ENCODE peak calls at places on chromosomes 3 and 15, in five cellular contexts. One of them, this sample, is unnamed.

GRCh38 chr3:150450906-150451305 is 42.8 kb downstream of the TSC22D2 start:
- DNase-seq in GM23338: no peak
- DNase-seq in stomach: no peak
- DNase-seq in GM12878: no peak
- DNase-seq in GM12892: no peak
- DNase-seq in this sample: no peak

GRCh38 chr15:67379530-67379929 is 124.9 kb downstream of the IQCH start:
- DNase-seq in GM23338: no peak
- DNase-seq in stomach: no peak
- DNase-seq in GM12878: no peak
- DNase-seq in GM12892: no peak
- DNase-seq in this sample: no peak

GRCh38 chr15:39592500-39592899 is 11.6 kb downstream of the THBS1 start:
- DNase-seq in GM23338: no peak
- DNase-seq in stomach: no peak
- DNase-seq in GM12878: no peak
- DNase-seq in GM12892: no peak
- DNase-seq in this sample: no peak

GRCh38 chr3:106629215-106629832 is 747.9 kb upstream of the CCDC54 start:
- DNase-seq in GM23338: no peak
- DNase-seq in stomach: no peak
- DNase-seq in GM12878: peak; percentile 45
- DNase-seq in GM12892: no peak
- DNase-seq in this sample: no peak

GRCh38 chr3:64103131-64103530 is 79.8 kb upstream of the PSMD6 start:
- DNase-seq in GM23338: no peak
- DNase-seq in stomach: no peak
- DNase-seq in GM12878: no peak
- DNase-seq in GM12892: no peak
- DNase-seq in this sample: no peak

GRCh38 chr3:21024563-21024962 is 726.4 kb downstream of the ZNF385D start:
- DNase-seq in GM23338: no peak
- DNase-seq in stomach: no peak
- DNase-seq in GM12878: no peak
- DNase-seq in GM12892: no peak
- DNase-seq in this sample: no peak

GRCh38 chr15:91032919-91033803 is 10.8 kb upstream of the VPS33B start:
- DNase-seq in GM23338: peak; percentile 87
- DNase-seq in stomach: peak; percentile 93
- DNase-seq in GM12878: no peak
- DNase-seq in GM12892: peak; percentile 33
- DNase-seq in this sample: peak; percentile 83

GRCh38 chr3:69008980-69009379 is 4.5 kb downstream of the EOGT start:
- DNase-seq in GM23338: peak; percentile 60
- DNase-seq in stomach: no peak
- DNase-seq in GM12878: no peak
- DNase-seq in GM12892: no peak
- DNase-seq in this sample: no peak

GRCh38 chr3:57078366-57079220 is 18.1 kb downstream of the SPATA12 start:
- DNase-seq in GM23338: peak; percentile 73
- DNase-seq in stomach: peak; percentile 49
- DNase-seq in GM12878: no peak
- DNase-seq in GM12892: peak; percentile 36
- DNase-seq in this sample: no peak

GRCh38 chr15:35168464-35168863 is 83.4 kb upstream of the NANOGP8 start:
- DNase-seq in GM23338: no peak
- DNase-seq in stomach: no peak
- DNase-seq in GM12878: no peak
- DNase-seq in GM12892: no peak
- DNase-seq in this sample: no peak

GRCh38 chr3:45687828-45688193 is 1.4 kb upstream of the SACM1L start:
- DNase-seq in GM23338: no peak
- DNase-seq in stomach: no peak
- DNase-seq in GM12878: no peak
- DNase-seq in GM12892: no peak
- DNase-seq in this sample: no peak

GRCh38 chr15:92848852-92849598 is 51.1 kb upstream of the CHD2 start:
- DNase-seq in GM23338: no peak
- DNase-seq in stomach: no peak
- DNase-seq in GM12878: peak; percentile 65
- DNase-seq in GM12892: peak; percentile 29
- DNase-seq in this sample: no peak

GRCh38 chr3:114804099-114804498 is 343.0 kb downstream of the ZBTB20 start:
- DNase-seq in GM23338: peak; percentile 12
- DNase-seq in stomach: no peak
- DNase-seq in GM12878: no peak
- DNase-seq in GM12892: no peak
- DNase-seq in this sample: no peak

GRCh38 chr15:46714959-46715358 is 1002.3 kb upstream of the SEMA6D start:
- DNase-seq in GM23338: no peak
- DNase-seq in stomach: no peak
- DNase-seq in GM12878: no peak
- DNase-seq in GM12892: no peak
- DNase-seq in this sample: no peak

GRCh38 chr3:46517016-46517770 is 19.4 kb downstream of the RTP3 start:
- DNase-seq in GM23338: no peak
- DNase-seq in stomach: no peak
- DNase-seq in GM12878: no peak
- DNase-seq in GM12892: no peak
- DNase-seq in this sample: peak; percentile 82

GRCh38 chr3:170137971-170138370 is 43.6 kb downstream of the PHC3 start:
- DNase-seq in GM23338: no peak
- DNase-seq in stomach: no peak
- DNase-seq in GM12878: no peak
- DNase-seq in GM12892: no peak
- DNase-seq in this sample: no peak

GRCh38 chr3:65851827-65852226 is 186.9 kb downstream of the MAGI1 start:
- DNase-seq in GM23338: no peak
- DNase-seq in stomach: no peak
- DNase-seq in GM12878: no peak
- DNase-seq in GM12892: no peak
- DNase-seq in this sample: no peak

GRCh38 chr15:85361306-85361705 is 19.1 kb upstream of the AKAP13 start:
- DNase-seq in GM23338: no peak
- DNase-seq in stomach: no peak
- DNase-seq in GM12878: peak; percentile 66
- DNase-seq in GM12892: peak; percentile 37
- DNase-seq in this sample: no peak

DNA sequence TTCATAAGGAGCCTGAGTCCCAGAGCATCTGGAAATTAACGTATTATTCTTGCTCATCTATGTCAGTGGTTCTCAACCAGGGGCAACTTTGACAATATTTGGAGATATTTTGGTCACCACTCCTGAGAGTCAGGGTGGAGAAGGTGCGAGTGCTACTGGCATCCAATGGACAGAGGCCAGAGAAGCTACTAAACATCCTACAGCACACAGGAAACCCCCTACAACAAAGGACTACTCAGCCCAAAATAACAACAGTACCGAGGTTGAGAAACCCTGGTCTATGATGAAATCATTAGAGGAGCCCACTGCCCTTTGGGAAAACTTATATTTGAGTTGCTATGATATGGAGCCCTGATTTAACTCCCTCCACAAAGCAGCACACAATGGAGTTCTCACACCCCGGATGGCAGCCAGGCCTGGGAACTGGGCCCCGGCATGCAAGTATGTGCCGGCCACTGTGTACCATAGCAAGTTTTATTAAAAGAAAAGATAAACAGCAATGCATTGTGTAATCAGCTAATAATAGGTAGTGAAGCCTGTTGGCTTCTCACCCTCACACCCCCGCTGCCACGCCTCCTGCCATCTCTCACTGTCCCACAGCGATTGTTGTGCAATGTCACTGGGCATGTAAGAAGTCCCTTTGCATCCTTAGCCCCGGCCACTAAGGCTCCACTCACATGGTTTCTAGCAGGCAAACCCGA is 109.8 kb downstream of the AQP9 start:
- DNase-seq in GM23338: no peak
- DNase-seq in stomach: peak; percentile 55
- DNase-seq in GM12878: no peak
- DNase-seq in GM12892: no peak
- DNase-seq in this sample: no peak
- TF ChIP-seq POLR2AphosphoS5 in GM23338: no peak
- TF ChIP-seq POLR2AphosphoS5 in stomach: no peak
- TF ChIP-seq POLR2AphosphoS5 in GM12878: no peak
- TF ChIP-seq POLR2AphosphoS5 in GM12892: no peak
- TF ChIP-seq POLR2AphosphoS5 in this sample: no peak

GRCh38 chr3:188947401-188947982 is 224.3 kb upstream of the TPRG1 start:
- DNase-seq in GM23338: peak; percentile 94
- DNase-seq in stomach: peak; percentile 90
- DNase-seq in GM12878: no peak
- DNase-seq in GM12892: no peak
- DNase-seq in this sample: peak; percentile 73

GRCh38 chr3:188950006-188950405 is 221.8 kb upstream of the TPRG1 start:
- DNase-seq in GM23338: no peak
- DNase-seq in stomach: no peak
- DNase-seq in GM12878: no peak
- DNase-seq in GM12892: no peak
- DNase-seq in this sample: no peak

GRCh38 chr3:188948658-188949400 is 222.9 kb upstream of the TPRG1 start:
- DNase-seq in GM23338: no peak
- DNase-seq in stomach: peak; percentile 42
- DNase-seq in GM12878: no peak
- DNase-seq in GM12892: no peak
- DNase-seq in this sample: peak; percentile 67

GRCh38 chr3:188947983-188948657 is 223.7 kb upstream of the TPRG1 start:
- DNase-seq in GM23338: peak; percentile 89
- DNase-seq in stomach: peak; percentile 97
- DNase-seq in GM12878: no peak
- DNase-seq in GM12892: no peak
- DNase-seq in this sample: peak; percentile 84

DNA sequence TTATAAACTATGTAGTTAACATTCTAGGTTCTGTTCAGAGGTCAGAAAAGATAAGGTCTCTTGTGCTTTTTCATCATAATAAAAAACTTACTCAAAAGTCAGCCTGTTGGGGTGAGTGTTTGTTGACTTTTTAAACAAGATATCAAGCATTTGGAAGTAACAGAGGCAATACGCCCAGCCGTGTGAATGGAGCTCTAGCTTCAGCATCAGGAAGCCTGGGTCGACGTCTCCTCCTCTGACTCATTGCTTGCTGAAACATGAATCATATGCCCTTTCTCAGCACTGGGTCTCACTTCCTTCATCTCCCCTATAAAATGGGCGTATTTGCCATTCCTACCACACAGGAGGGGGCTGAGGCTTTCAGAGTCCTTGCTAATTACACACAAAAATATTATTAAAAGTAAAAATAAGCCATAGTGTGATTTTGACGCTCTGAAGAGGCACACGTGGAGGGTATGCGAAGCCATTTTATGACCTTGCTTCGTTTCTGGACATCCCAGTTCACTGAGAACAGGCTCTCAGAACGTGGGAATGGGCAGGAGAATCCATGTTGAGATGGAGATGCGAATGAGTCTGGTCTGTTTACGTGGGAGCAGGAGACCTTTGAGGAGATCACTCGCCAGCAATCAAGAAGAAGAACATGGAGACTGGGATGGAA is 220.8 kb upstream of the TPRG1 start:
- DNase-seq in GM23338: no peak
- DNase-seq in stomach: peak; percentile 84
- DNase-seq in GM12878: no peak
- DNase-seq in GM12892: no peak
- DNase-seq in this sample: peak; percentile 60
- TF ChIP-seq POLR2AphosphoS5 in GM23338: no peak
- TF ChIP-seq POLR2AphosphoS5 in stomach: peak; percentile 67
- TF ChIP-seq POLR2AphosphoS5 in GM12878: no peak
- TF ChIP-seq POLR2AphosphoS5 in GM12892: no peak
- TF ChIP-seq POLR2AphosphoS5 in this sample: peak; percentile 49

DNA sequence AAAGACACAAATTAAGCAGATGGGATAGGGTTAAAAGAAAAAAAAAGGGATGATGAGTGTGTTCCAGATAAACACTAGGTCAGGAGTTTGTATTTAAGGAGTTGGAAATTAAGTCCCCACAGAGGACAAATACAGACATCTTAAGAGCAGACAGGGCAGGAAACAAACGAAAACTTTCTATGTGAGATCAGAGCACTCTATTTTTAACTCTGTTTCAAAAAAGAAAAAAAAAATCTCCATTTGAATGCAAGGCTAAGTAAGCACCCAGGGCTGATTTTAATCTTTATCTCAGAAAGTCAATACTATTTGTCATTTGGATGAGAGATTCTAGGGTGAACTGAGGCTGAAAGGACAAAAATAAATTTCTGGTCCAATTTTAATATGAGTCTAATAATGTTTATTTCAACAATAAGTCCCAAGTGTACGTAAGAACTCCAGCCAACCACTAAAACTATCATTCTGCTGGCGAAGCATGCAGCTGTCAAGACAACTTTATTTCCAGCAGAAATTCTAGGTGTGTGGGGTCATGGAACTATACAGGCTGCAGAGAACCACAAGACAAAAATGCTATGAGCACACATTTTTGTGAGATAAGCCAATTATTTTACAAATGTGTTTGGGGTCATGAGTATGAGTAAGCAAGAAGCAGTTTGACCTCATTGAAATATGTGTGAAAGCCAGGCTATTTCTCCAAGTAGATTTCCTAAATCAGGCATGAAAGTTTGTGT is 186.1 kb downstream of the FMN1 start:
- DNase-seq in GM23338: no peak
- DNase-seq in stomach: no peak
- DNase-seq in GM12878: no peak
- DNase-seq in GM12892: no peak
- DNase-seq in this sample: no peak
- TF ChIP-seq POLR2AphosphoS5 in GM23338: no peak
- TF ChIP-seq POLR2AphosphoS5 in stomach: no peak
- TF ChIP-seq POLR2AphosphoS5 in GM12878: no peak
- TF ChIP-seq POLR2AphosphoS5 in GM12892: no peak
- TF ChIP-seq POLR2AphosphoS5 in this sample: no peak

DNA sequence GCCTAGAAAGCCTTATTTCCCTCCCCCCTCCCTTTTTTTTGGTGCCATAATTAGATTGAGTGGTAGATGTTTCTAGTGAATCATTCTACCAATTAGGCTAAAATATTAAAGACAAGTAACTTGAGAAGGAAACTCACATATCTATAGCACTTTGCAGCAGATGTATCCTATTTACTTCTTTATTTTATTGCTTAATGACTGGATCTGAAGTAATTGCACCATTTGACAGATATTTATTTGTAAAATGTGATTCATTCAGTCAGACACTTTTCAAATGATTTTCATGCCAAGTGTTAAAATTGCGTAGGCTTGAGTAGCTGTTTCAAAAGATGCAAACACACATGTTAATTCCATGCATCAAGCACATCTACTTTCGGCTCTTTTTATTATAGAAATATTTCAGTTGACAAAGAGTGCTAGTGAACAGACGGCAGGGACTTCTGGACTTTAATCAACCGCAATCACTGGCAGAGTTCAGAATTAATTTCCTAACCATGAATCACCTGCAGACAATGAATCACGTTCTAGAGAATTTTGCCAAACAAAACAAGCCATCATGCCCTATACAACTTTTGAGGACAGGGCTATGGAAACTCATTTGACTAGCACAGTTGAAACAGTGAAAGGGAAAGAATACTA is 636.9 kb downstream of the MECOM start:
- DNase-seq in GM23338: no peak
- DNase-seq in stomach: no peak
- DNase-seq in GM12878: no peak
- DNase-seq in GM12892: no peak
- DNase-seq in this sample: peak; percentile 26
- TF ChIP-seq POLR2AphosphoS5 in GM23338: no peak
- TF ChIP-seq POLR2AphosphoS5 in stomach: peak; percentile 23
- TF ChIP-seq POLR2AphosphoS5 in GM12878: no peak
- TF ChIP-seq POLR2AphosphoS5 in GM12892: no peak
- TF ChIP-seq POLR2AphosphoS5 in this sample: no peak

GRCh38 chr15:63836579-63836978 is 2.8 kb upstream of the HERC1 start:
- DNase-seq in GM23338: no peak
- DNase-seq in stomach: no peak
- DNase-seq in GM12878: no peak
- DNase-seq in GM12892: no peak
- DNase-seq in this sample: no peak
- TF ChIP-seq POLR2AphosphoS5 in GM23338: no peak
- TF ChIP-seq POLR2AphosphoS5 in stomach: no peak
- TF ChIP-seq POLR2AphosphoS5 in GM12878: no peak
- TF ChIP-seq POLR2AphosphoS5 in GM12892: no peak
- TF ChIP-seq POLR2AphosphoS5 in this sample: no peak

This sample was measured in HCT116.